ENCODE peak calls at places on chromosomes 2 and 18, in eight cellular contexts. L is breast epithelium; F is CD8-positive, alpha-beta T cell; D is lower lobe of right lung; O is uterus; S is neuronal stem cell; R is K562; X is adrenal gland. W is an unnamed sample.

GRCh38 chr2:144849612-144850011 is 329.7 kb upstream of the ZEB2 start:
- DNase-seq in O (no peak), R (no peak), L (no peak), X (no peak), D (no peak), F (no peak), S (no peak), W (no peak)

GRCh38 chr2:171057575-171057974 is 103.1 kb downstream of the TLK1 start:
- DNase-seq in L (no peak), F (no peak), S (no peak), O (no peak), R (no peak), D (no peak), X (no peak), W (no peak)

GRCh38 chr18:47795448-47795843 is 135.0 kb downstream of the SMAD2 start:
- DNase-seq in L (no peak), R (no peak), F (no peak), O (no peak), X (no peak), S (no peak), D (no peak), W (no peak)

GRCh38 chr18:51030537-51031258 is 685 bp downstream of the SMAD4 start:
- DNase-seq in F (peak; percentile 59), L (peak; percentile 61), S (peak; percentile 67), O (peak; percentile 67), D (peak; percentile 84), X (peak; percentile 80), R (peak; percentile 73), W (peak; percentile 67)

GRCh38 chr2:140797718-140798117 is 1333.1 kb downstream of the LRP1B start:
- DNase-seq in F (no peak), R (no peak), D (no peak), X (no peak), L (no peak), S (no peak), O (no peak), W (no peak)

GRCh38 chr2:85018049-85018447 is 47.1 kb downstream of the KCMF1 start:
- DNase-seq in R (no peak), X (no peak), S (no peak), D (no peak), F (no peak), O (no peak), L (no peak), W (no peak)

GRCh38 chr2:170742000-170742399 is 26.9 kb downstream of the SP5 start:
- DNase-seq in L (no peak), R (peak; percentile 54), S (no peak), O (no peak), D (no peak), X (no peak), F (no peak), W (no peak)

GRCh38 chr18:22657619-22658018 is 239.9 kb upstream of the CTAGE1 start:
- DNase-seq in X (no peak), D (no peak), F (no peak), R (no peak), S (no peak), L (no peak), O (no peak), W (no peak)

GRCh38 chr18:567119-567518 is 13.1 kb upstream of the CETN1 start:
- DNase-seq in S (no peak), L (no peak), D (no peak), F (no peak), O (no peak), R (no peak), X (no peak), W (no peak)

GRCh38 chr18:48967545-48967944 is 16.8 kb upstream of the SMAD7 start:
- DNase-seq in L (no peak), R (no peak), D (no peak), S (no peak), X (no peak), O (no peak), F (no peak), W (no peak)

GRCh38 chr2:3266727-3267548 is 110.7 kb downstream of the EIPR1 start:
- DNase-seq in D (no peak), F (no peak), S (no peak), X (no peak), O (no peak), L (no peak), R (no peak), W (no peak)

GRCh38 chr2:4140284-4140962 is 437.0 kb downstream of the DCDC2C start:
- DNase-seq in F (no peak), R (no peak), L (no peak), X (no peak), O (no peak), S (no peak), D (no peak), W (no peak)

GRCh38 chr2:69164379-69164778 is 151.4 kb downstream of the ANTXR1 start:
- DNase-seq in F (no peak), S (no peak), D (no peak), O (no peak), R (no peak), L (no peak), X (no peak), W (no peak)

GRCh38 chr18:28189400-28190239 is 12.7 kb upstream of the CDH2 start:
- DNase-seq in F (no peak), O (no peak), X (peak; percentile 48), R (peak; percentile 18), L (no peak), S (no peak), D (no peak), W (no peak)

GRCh38 chr18:23565916-23566547 is 20.3 kb downstream of the NPC1 start:
- DNase-seq in X (no peak), S (no peak), R (no peak), D (no peak), O (no peak), F (no peak), L (no peak), W (no peak)

GRCh38 chr18:58674863-58675472 is 3.7 kb downstream of the MALT1 start:
- DNase-seq in X (no peak), R (no peak), O (no peak), F (no peak), S (no peak), L (no peak), D (no peak), W (no peak)

GRCh38 chr2:23009545-23010149 is 375.3 kb upstream of the KLHL29 start:
- DNase-seq in F (no peak), S (no peak), D (no peak), O (peak; percentile 61), R (no peak), L (no peak), X (no peak), W (no peak)

GRCh38 chr2:27860111-27860510 is 30.1 kb downstream of the RBKS start:
- DNase-seq in F (no peak), D (no peak), L (no peak), O (no peak), R (no peak), X (no peak), S (no peak), W (no peak)

GRCh38 chr2:28717339-28717758 is 34.3 kb upstream of the PPP1CB start:
- DNase-seq in X (peak; percentile 28), R (no peak), D (peak; percentile 74), S (no peak), F (no peak), L (no peak), O (peak; percentile 60), W (no peak)

GRCh38 chr2:120546077-120546864 is 189.4 kb upstream of the GLI2 start:
- DNase-seq in S (no peak), X (no peak), R (no peak), F (no peak), L (no peak), O (peak; percentile 50), D (no peak), W (no peak)
- H3K4me3 ChIP-seq in S (no peak overlapping the region), X (no peak overlapping the region), R (no peak overlapping the region), F (no peak overlapping the region), L (peak overlapping the region; percentile 36), O (no peak overlapping the region), D (no peak overlapping the region), W (no peak overlapping the region)

DNA sequence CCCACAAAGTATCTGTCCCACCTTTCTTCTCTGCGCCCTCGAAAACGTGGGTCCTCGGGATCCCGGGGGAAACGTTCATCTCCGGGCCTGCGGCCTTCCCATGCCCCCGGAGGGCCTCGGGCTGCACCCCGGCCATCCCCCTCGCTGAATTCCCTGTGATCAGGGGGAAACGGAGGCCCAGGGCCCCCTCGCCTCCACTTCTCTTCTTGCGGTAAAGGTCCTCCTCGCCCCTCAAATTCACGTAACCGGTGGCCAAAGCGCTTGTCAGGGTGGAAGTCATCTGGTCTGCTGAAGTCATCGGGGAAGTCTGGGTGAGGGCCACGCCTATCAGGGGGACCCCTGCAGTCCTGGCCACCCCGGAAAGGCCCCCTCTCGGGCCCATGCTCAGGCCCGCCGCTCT is 12.3 kb downstream of the SFT2D3 start:
- DNase-seq in S (no peak), D (no peak), L (no peak), O (no peak), R (no peak), X (no peak), F (no peak), W (no peak)
- H3K36me3 ChIP-seq in S (peaks cover 88% of the 10 kb centered on the region), D (peaks cover 60% of the 10 kb centered on the region), L (no peaks in the 10 kb centered on the region), O (no peaks in the 10 kb centered on the region), R (peaks cover 68% of the 10 kb centered on the region), X (no peaks in the 10 kb centered on the region), F (peaks cover 10% of the 10 kb centered on the region), W (no peaks in the 10 kb centered on the region)

GRCh38 chr2:43436431-43436830 is 159.4 kb downstream of the THADA start:
- DNase-seq in L (no peak), S (no peak), O (no peak), F (no peak), X (no peak), R (no peak), D (no peak), W (no peak)

GRCh38 chr2:43437363-43437762 is 158.5 kb downstream of the THADA start:
- DNase-seq in S (no peak), L (no peak), X (no peak), D (no peak), R (no peak), O (no peak), F (no peak), W (no peak)

GRCh38 chr2:43441195-43441594 is 154.6 kb downstream of the THADA start:
- DNase-seq in F (no peak), S (no peak), L (no peak), X (no peak), O (no peak), R (no peak), D (no peak), W (no peak)

GRCh38 chr2:43438342-43438741 is 157.5 kb downstream of the THADA start:
- DNase-seq in F (no peak), X (no peak), S (no peak), O (no peak), R (no peak), D (no peak), L (no peak), W (no peak)

GRCh38 chr2:43438858-43439655 is 156.8 kb downstream of the THADA start:
- DNase-seq in X (no peak), D (no peak), O (no peak), R (no peak), F (no peak), L (no peak), S (no peak), W (no peak)
- H3K4me3 ChIP-seq in X (no peak overlapping the region), D (peak overlapping the region; percentile 20), O (no peak overlapping the region), R (no peak overlapping the region), F (no peak overlapping the region), L (no peak overlapping the region), S (no peak overlapping the region), W (no peak overlapping the region)

DNA sequence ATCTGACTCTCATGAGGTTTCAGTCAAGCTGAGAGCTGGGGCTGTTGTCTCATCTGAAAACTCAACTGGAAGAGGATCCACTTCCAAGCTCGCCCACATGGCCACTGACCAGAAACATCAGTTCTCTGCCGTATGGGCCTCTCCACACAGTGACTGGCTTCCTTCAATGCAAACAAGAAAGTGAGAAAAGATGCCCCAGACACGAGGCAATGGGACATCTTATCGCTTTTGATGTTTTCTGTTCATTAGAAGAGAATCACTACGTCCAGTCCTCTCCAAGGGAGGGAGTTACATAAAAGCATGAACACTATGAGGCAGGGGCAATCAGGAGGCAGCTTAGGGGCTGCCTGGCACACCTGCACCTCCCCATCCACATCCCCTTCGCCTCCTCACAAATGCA is 307.1 kb upstream of the EPAS1 start:
- DNase-seq in R (no peak), X (no peak), D (no peak), L (no peak), S (no peak), O (no peak), F (no peak), W (no peak)
- H3K36me3 ChIP-seq in R (no peaks in the 10 kb centered on the region), X (no peaks in the 10 kb centered on the region), D (peaks cover 15% of the 10 kb centered on the region), L (no peaks in the 10 kb centered on the region), S (peaks cover 6% of the 10 kb centered on the region), O (no peaks in the 10 kb centered on the region), F (no peaks in the 10 kb centered on the region), W (no peaks in the 10 kb centered on the region)

W was measured in naive thymus-derived CD4-positive, alpha-beta T cell.